ENCODE peak calls at places on chromosome 5, in six cellular contexts. G, C, M, Y, D and P are unnamed samples.

GRCh38 chr5:133607451-133607850 is 4.9 kb downstream of the FSTL4 start:
- DNase-seq in G (no peak), C (no peak), M (no peak), Y (no peak), D (no peak), P (no peak)

GRCh38 chr5:112862085-112862484 is 998 bp downstream of the SRP19 start:
- DNase-seq in G (no peak), C (no peak), M (no peak), Y (peak), D (no peak), P (no peak)

GRCh38 chr5:175494271-175495183 is 16.2 kb downstream of the SFXN1 start:
- DNase-seq in G (peak), C (no peak), M (no peak), Y (no peak), D (no peak), P (no peak)

GRCh38 chr5:138668981-138669380 is 84.2 kb upstream of the CTNNA1 start:
- DNase-seq in G (peak), C (no peak), M (no peak), Y (no peak), D (no peak), P (no peak)

GRCh38 chr5:101843055-101843454 is 453.0 kb downstream of the SLCO4C1 start:
- DNase-seq in G (no peak), C (no peak), M (no peak), Y (no peak), D (no peak), P (no peak)

GRCh38 chr5:154850255-154851062 is at the start of gene FAXDC2:
- DNase-seq in G (peak), C (peak), M (no peak), Y (peak), D (no peak), P (peak)

GRCh38 chr5:149754481-149754880 is 24.4 kb downstream of the PPARGC1B start:
- DNase-seq in G (no peak), C (no peak), M (no peak), Y (no peak), D (no peak), P (no peak)

GRCh38 chr5:57172466-57172961 is 1.3 kb upstream of the GPBP1 start:
- DNase-seq in G (no peak), C (peak), M (no peak), Y (peak), D (peak), P (no peak)

GRCh38 chr5:35785601-35786085 is 71.0 kb upstream of the IL7R start:
- DNase-seq in G (no peak), C (no peak), M (peak), Y (no peak), D (no peak), P (no peak)

GRCh38 chr5:72224946-72225427 is 95.1 kb downstream of the MRPS27 start:
- DNase-seq in G (peak), C (peak), M (no peak), Y (no peak), D (no peak), P (no peak)

GRCh38 chr5:69525490-69525889 is 32.9 kb downstream of the OCLN start:
- DNase-seq in G (no peak), C (no peak), M (no peak), Y (no peak), D (no peak), P (no peak)

GRCh38 chr5:7015586-7016256 is 302.5 kb downstream of the TENT4A start:
- DNase-seq in G (no peak), C (no peak), M (no peak), Y (no peak), D (no peak), P (no peak)

GRCh38 chr5:126235628-126236027 is 187.6 kb upstream of the GRAMD2B start:
- DNase-seq in G (no peak), C (no peak), M (no peak), Y (no peak), D (no peak), P (no peak)

GRCh38 chr5:144638802-144639201 is 468.1 kb downstream of the KCTD16 start:
- DNase-seq in G (no peak), C (no peak), M (no peak), Y (no peak), D (no peak), P (no peak)

GRCh38 chr5:126988021-126988569 is 42.3 kb downstream of the MARCHF3 start:
- DNase-seq in G (no peak), C (no peak), M (peak), Y (peak), D (peak), P (no peak)

GRCh38 chr5:92421937-92422336 is 1038.8 kb upstream of the ARRDC3 start:
- DNase-seq in G (peak), C (no peak), M (no peak), Y (no peak), D (no peak), P (no peak)

GRCh38 chr5:95562282-95562681 is 7.4 kb downstream of the ARSK start:
- DNase-seq in G (no peak), C (no peak), M (no peak), Y (no peak), D (no peak), P (no peak)

GRCh38 chr5:36393656-36394438 is 92.1 kb upstream of the RANBP3L start:
- DNase-seq in G (no peak), C (no peak), M (no peak), Y (no peak), D (no peak), P (no peak)

GRCh38 chr5:172490739-172491461 is 36.6 kb upstream of the SH3PXD2B start:
- DNase-seq in G (no peak), C (no peak), M (no peak), Y (no peak), D (no peak), P (no peak)

GRCh38 chr5:170782438-170782837 is 1.1 kb upstream of the GABRP start:
- DNase-seq in G (no peak), C (no peak), M (no peak), Y (peak), D (no peak), P (peak)

GRCh38 chr5:15516486-15516885 is 16.5 kb downstream of the FBXL7 start:
- DNase-seq in G (no peak), C (no peak), M (no peak), Y (no peak), D (no peak), P (no peak)

GRCh38 chr5:142296914-142297417 is 27.9 kb downstream of the SPRY4 start:
- DNase-seq in G (peak), C (peak), M (no peak), Y (peak), D (no peak), P (peak)

GRCh38 chr5:89595065-89595464 is 712.1 kb upstream of the MEF2C start:
- DNase-seq in G (peak), C (peak), M (no peak), Y (no peak), D (no peak), P (no peak)

GRCh38 chr5:89043676-89044075 is 160.7 kb upstream of the MEF2C start:
- DNase-seq in G (peak), C (no peak), M (no peak), Y (peak), D (no peak), P (no peak)

GRCh38 chr5:90932052-90932699 is 373.6 kb downstream of the ADGRV1 start:
- DNase-seq in G (peak), C (peak), M (peak), Y (peak), D (peak), P (peak)

GRCh38 chr5:31116466-31117031 is 76.9 kb upstream of the CDH6 start:
- DNase-seq in G (no peak), C (no peak), M (no peak), Y (no peak), D (no peak), P (no peak)

GRCh38 chr5:90477073-90477472 is 2.4 kb downstream of the POLR3G start:
- DNase-seq in G (no peak), C (no peak), M (no peak), Y (peak), D (no peak), P (no peak)

GRCh38 chr5:17379188-17379951 is 118.7 kb upstream of the TAF11L2 start:
- DNase-seq in G (peak), C (no peak), M (no peak), Y (no peak), D (no peak), P (no peak)

GRCh38 chr5:102591650-102592049 is 92.8 kb upstream of the SLCO6A1 start:
- DNase-seq in G (no peak), C (no peak), M (no peak), Y (no peak), D (no peak), P (no peak)

GRCh38 chr5:177147239-177147638 is 13.7 kb downstream of the NSD1 start:
- DNase-seq in G (peak), C (peak), M (no peak), Y (peak), D (no peak), P (no peak)

GRCh38 chr5:149948988-149949387 is 4.4 kb upstream of the PDE6A start:
- DNase-seq in G (no peak), C (no peak), M (no peak), Y (no peak), D (no peak), P (no peak)

GRCh38 chr5:53983568-53984465 is 326.6 kb downstream of the ARL15 start:
- DNase-seq in G (peak), C (peak), M (no peak), Y (no peak), D (no peak), P (no peak)

GRCh38 chr5:167207081-167207480 is 1084.4 kb upstream of the WWC1 start:
- DNase-seq in G (no peak), C (peak), M (no peak), Y (no peak), D (no peak), P (no peak)

GRCh38 chr5:26434688-26435087 is 603.7 kb downstream of the CDH9 start:
- DNase-seq in G (no peak), C (no peak), M (no peak), Y (no peak), D (no peak), P (no peak)

GRCh38 chr5:94440015-94440414 is 178.4 kb downstream of the KIAA0825 start:
- DNase-seq in G (no peak), C (no peak), M (no peak), Y (no peak), D (no peak), P (no peak)

GRCh38 chr5:35776757-35777156 is 79.9 kb upstream of the IL7R start:
- DNase-seq in G (no peak), C (no peak), M (no peak), Y (no peak), D (no peak), P (no peak)

GRCh38 chr5:56415356-56415765 is 182.2 kb upstream of the ANKRD55 start:
- DNase-seq in G (peak), C (peak), M (no peak), Y (peak), D (peak), P (no peak)

GRCh38 chr5:174418809-174419522 is 305.4 kb upstream of the MSX2 start:
- DNase-seq in G (no peak), C (no peak), M (no peak), Y (no peak), D (no peak), P (no peak)

GRCh38 chr5:83337453-83338035 is 134.0 kb upstream of the VCAN start:
- DNase-seq in G (peak), C (no peak), M (no peak), Y (no peak), D (no peak), P (no peak)